ENCODE peak calls at places on chromosomes 13 and 19, in six cellular contexts. H is PC-3, C is bronchial epithelial cell, M is IMR-90, Q is GM12865, A is pancreas. R is an unnamed sample.
A peak's percentile ranks its signal among the peaks of the same experiment; 100 is the strongest.

GRCh38 chr13:25214371-25215252 is 42.5 kb upstream of the AMER2 start:
- DNase-seq in A (no peak), H (peak; percentile 61), Q (no peak), M (peak; percentile 21), C (peak; percentile 17), R (peak; percentile 37)

GRCh38 chr13:110560606-110561334 is 752 bp downstream of the RAB20 start:
- DNase-seq in H (peak; percentile 26), Q (no peak), A (peak; percentile 70), M (no peak), C (peak; percentile 34), R (no peak)

GRCh38 chr19:39916851-39917396 is 17.5 kb downstream of the FCGBP start:
- DNase-seq in A (no peak), Q (no peak), H (no peak), M (no peak), C (no peak), R (peak; percentile 11)

GRCh38 chr13:97386832-97387486 is 47.0 kb upstream of the RAP2A start:
- DNase-seq in Q (peak; percentile 15), H (no peak), A (no peak), M (no peak), C (no peak), R (peak; percentile 25)

GRCh38 chr19:56155124-56155687 is 14.1 kb downstream of the ZNF444 start:
- DNase-seq in Q (no peak), M (no peak), H (no peak), A (peak; percentile 67), C (no peak), R (peak; percentile 21)

GRCh38 chr13:80584785-80585184 is 243.9 kb upstream of the SPRY2 start:
- DNase-seq in M (no peak), C (no peak), A (no peak), Q (no peak), H (no peak), R (no peak)

GRCh38 chr19:45822716-45823115 is 7.6 kb upstream of the RSPH6A start:
- DNase-seq in Q (no peak), A (no peak), C (peak; percentile 14), H (no peak), M (no peak), R (no peak)

GRCh38 chr19:46863818-46864629 is 3.2 kb downstream of the ARHGAP35 start:
- DNase-seq in Q (no peak), M (peak; percentile 61), H (peak; percentile 73), A (no peak), C (peak; percentile 46), R (peak; percentile 66)

GRCh38 chr13:100209857-100210580 is 121.1 kb downstream of the PCCA start:
- DNase-seq in M (peak; percentile 82), Q (no peak), C (peak; percentile 84), A (no peak), H (peak; percentile 67), R (peak; percentile 47)

GRCh38 chr13:48640767-48641166 is 13.0 kb upstream of the CYSLTR2 start:
- DNase-seq in A (no peak), H (no peak), M (no peak), Q (no peak), C (no peak), R (no peak)

GRCh38 chr13:98482476-98483444 is 94.1 kb downstream of the STK24 start:
- DNase-seq in C (peak; percentile 44), M (peak; percentile 74), A (peak; percentile 83), Q (peak; percentile 65), H (no peak), R (peak; percentile 73)

GRCh38 chr13:37486171-37486661 is 112.4 kb downstream of the POSTN start:
- DNase-seq in H (no peak), Q (no peak), M (no peak), A (no peak), C (no peak), R (peak; percentile 69)

GRCh38 chr13:51456510-51456909 is 3.7 kb upstream of the INTS6 start:
- DNase-seq in H (no peak), C (no peak), A (peak; percentile 28), M (no peak), Q (no peak), R (no peak)

GRCh38 chr13:65724261-65724660 is 1505.9 kb downstream of the PCDH9 start:
- DNase-seq in H (no peak), Q (no peak), M (peak; percentile 49), C (no peak), A (no peak), R (peak; percentile 88)

GRCh38 chr19:41971363-41971762 is 12.2 kb upstream of the RABAC1 start:
- DNase-seq in H (no peak), Q (no peak), A (no peak), C (no peak), M (no peak), R (no peak)

GRCh38 chr13:111415216-111415615 is 94.8 kb downstream of the TEX29 start:
- DNase-seq in M (no peak), H (no peak), C (no peak), A (no peak), Q (no peak), R (no peak)

GRCh38 chr19:55679343-55680257 is 4.6 kb downstream of the EPN1 start:
- DNase-seq in H (peak; percentile 92), M (peak; percentile 73), Q (no peak), A (no peak), C (peak; percentile 85), R (no peak)

GRCh38 chr13:27960362-27961226 is 8.5 kb downstream of the CDX2 start:
- DNase-seq in Q (peak; percentile 45), C (peak; percentile 19), A (peak; percentile 89), H (peak; percentile 78), M (no peak), R (peak; percentile 43)

GRCh38 chr13:106355866-106356265 is 179.6 kb downstream of the EFNB2 start:
- DNase-seq in Q (no peak), A (no peak), H (no peak), C (no peak), M (no peak), R (no peak)

GRCh38 chr19:48770223-48770622 is 14.9 kb downstream of the FGF21 start:
- DNase-seq in M (no peak), C (peak; percentile 35), A (no peak), Q (no peak), H (no peak), R (peak; percentile 82)

GRCh38 chr13:52158629-52159158 is 703 bp downstream of the NEK3 start:
- DNase-seq in H (peak; percentile 1), C (peak; percentile 28), A (peak; percentile 21), Q (peak; percentile 54), M (peak; percentile 28), R (peak; percentile 42)

GRCh38 chr13:111371211-111371610 is 50.8 kb downstream of the TEX29 start:
- DNase-seq in M (peak; percentile 3), C (no peak), H (no peak), Q (no peak), A (no peak), R (peak; percentile 19)

GRCh38 chr13:106997696-106998095 is 429.8 kb upstream of the ARGLU1 start:
- DNase-seq in C (no peak), M (no peak), Q (no peak), H (no peak), A (no peak), R (no peak)

GRCh38 chr19:57031156-57031555 is 88.6 kb upstream of the USP29 start:
- DNase-seq in A (no peak), Q (no peak), C (no peak), M (no peak), H (peak; percentile 7), R (no peak)

GRCh38 chr13:20721454-20722357 is 18.2 kb downstream of the IL17D start:
- DNase-seq in A (peak; percentile 68), Q (no peak), H (peak; percentile 54), C (peak; percentile 53), M (peak; percentile 79), R (peak; percentile 72)

GRCh38 chr13:112178769-112179168 is 111.8 kb downstream of the SOX1 start:
- DNase-seq in M (no peak), A (no peak), H (no peak), C (no peak), Q (no peak), R (no peak)

GRCh38 chr19:41753936-41754529 is 1.3 kb upstream of the CEACAM6 start:
- DNase-seq in Q (peak; percentile 56), A (peak; percentile 64), M (peak; percentile 4), C (peak; percentile 37), H (peak; percentile 69), R (peak; percentile 43)

GRCh38 chr13:49610176-49610575 is 18.1 kb upstream of the ARL11 start:
- DNase-seq in Q (no peak), M (no peak), A (no peak), H (no peak), C (no peak), R (no peak)

GRCh38 chr19:17548145-17548544 is 7.3 kb upstream of the COLGALT1 start:
- DNase-seq in H (no peak), C (no peak), A (no peak), Q (no peak), M (no peak), R (no peak)

GRCh38 chr19:50460161-50460765 is 16.0 kb upstream of the EMC10 start:
- DNase-seq in H (peak; percentile 59), Q (peak; percentile 91), M (peak; percentile 50), A (no peak), C (no peak), R (peak; percentile 73)
- TF ChIP-seq CTCF in H (no peak), Q (peak; percentile 29), M (no peak), A (no peak), C (no peak), R (peak; percentile 32)

DNA sequence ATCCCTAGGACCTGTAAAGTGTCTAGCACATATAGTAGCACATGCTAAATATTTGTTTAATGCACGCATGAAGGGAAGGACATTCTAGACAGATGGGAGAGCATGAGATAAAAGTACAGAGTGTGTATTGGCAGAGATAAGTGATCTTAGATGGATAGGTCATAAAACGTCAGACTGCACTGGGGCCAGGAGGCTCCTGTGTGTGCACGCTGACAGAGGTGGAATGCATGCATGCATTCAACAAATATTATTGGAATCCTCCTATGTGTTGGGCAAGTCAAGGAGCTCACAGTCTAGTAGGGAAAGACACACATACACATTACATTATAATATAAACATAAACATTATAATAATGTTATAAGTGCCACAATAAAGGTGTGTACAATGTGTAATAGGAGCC is 73.3 kb downstream of the FGF9 start:
- DNase-seq in M (peak; percentile 37), Q (no peak), A (no peak), C (no peak), H (no peak), R (no peak)
- H3K4me3 ChIP-seq in M (no peak overlapping the region), Q (no peak overlapping the region), A (no peak overlapping the region), C (no peak overlapping the region), H (no peak overlapping the region), R (no peak overlapping the region)

DNA sequence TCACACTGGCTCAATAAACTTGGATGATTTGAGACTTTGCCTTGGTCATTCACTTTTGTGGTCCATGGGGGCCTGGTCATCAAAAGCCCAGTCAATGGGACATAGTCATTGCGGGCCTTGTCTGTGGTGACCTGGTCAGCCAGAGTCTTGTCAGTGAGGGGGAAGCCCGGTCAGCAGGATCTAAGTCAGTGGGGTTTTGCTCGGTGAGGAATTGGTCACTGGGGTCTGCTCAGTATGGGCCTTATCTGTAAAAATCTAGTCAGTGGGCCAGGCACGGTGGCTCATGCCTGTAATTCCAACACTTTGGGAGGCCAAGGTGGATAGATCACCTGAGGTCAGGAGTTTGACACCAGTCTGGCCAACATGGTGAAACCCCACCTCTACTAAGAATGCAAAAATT is 63.7 kb upstream of the TPM4 start:
- DNase-seq in M (no peak), A (no peak), H (no peak), Q (no peak), C (no peak), R (no peak)
- TF ChIP-seq CTCF in M (no peak), A (no peak), H (no peak), Q (no peak), C (no peak), R (no peak)

DNA sequence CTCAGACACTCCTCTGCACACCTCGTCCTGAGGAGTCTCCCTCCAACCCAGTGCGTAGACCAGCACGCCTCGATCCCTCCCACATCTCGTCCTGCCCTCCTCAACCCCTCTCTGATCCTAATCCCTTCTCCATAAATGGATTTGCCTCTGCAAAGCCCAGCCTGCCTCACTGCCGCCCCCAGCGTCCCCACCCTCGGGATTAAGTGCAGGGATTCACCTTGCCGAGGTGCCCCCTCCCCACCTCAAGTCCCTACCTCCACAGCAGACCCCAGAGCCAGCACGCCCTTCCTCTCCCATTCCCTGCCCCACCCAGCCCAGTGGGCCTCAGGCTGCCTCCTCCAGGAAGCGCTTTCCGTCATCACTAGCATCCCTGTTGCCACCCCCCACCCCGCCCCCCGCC is 4.1 kb downstream of the KLF16 start:
- DNase-seq in H (no peak), A (no peak), M (no peak), Q (no peak), C (no peak), R (no peak)
- H3K4me3 ChIP-seq in H (no peak overlapping the region), A (no peak overlapping the region), M (no peak overlapping the region), Q (no peak overlapping the region), C (no peak overlapping the region), R (no peak overlapping the region)

R was measured in choroid plexus epithelial cell.